ENCODE peak calls at places on chromosome 9, in ten cellular contexts. One of them, this sample, is unnamed.

GRCh38 chr9:136690104-136690840 is 3.0 kb upstream of the AGPAT2 start:
- DNase-seq in IMR-90: no peak
- DNase-seq in Panc1: no peak
- DNase-seq in colonic mucosa: no peak
- DNase-seq in nephron progenitor cell: peak; percentile 4
- DNase-seq in A549: no peak
- DNase-seq in fibroblast of lung: no peak
- DNase-seq in GM23338: no peak
- DNase-seq in mammary epithelial cell: no peak
- DNase-seq in keratinocyte: no peak
- DNase-seq in this sample: no peak

GRCh38 chr9:70392189-70392588 is 22.3 kb downstream of the KLF9 start:
- DNase-seq in colonic mucosa: no peak
- DNase-seq in IMR-90: no peak
- DNase-seq in keratinocyte: no peak
- DNase-seq in fibroblast of lung: no peak
- DNase-seq in mammary epithelial cell: no peak
- DNase-seq in GM23338: no peak
- DNase-seq in nephron progenitor cell: no peak
- DNase-seq in A549: peak; percentile 24
- DNase-seq in Panc1: no peak
- DNase-seq in this sample: no peak

GRCh38 chr9:19788152-19788551 is 685 bp downstream of the SLC24A2 start:
- DNase-seq in IMR-90: no peak
- DNase-seq in mammary epithelial cell: peak; percentile 6
- DNase-seq in colonic mucosa: no peak
- DNase-seq in A549: no peak
- DNase-seq in keratinocyte: no peak
- DNase-seq in fibroblast of lung: no peak
- DNase-seq in GM23338: peak; percentile 92
- DNase-seq in nephron progenitor cell: peak; percentile 65
- DNase-seq in Panc1: no peak
- DNase-seq in this sample: no peak

GRCh38 chr9:87301381-87301780 is 196.3 kb upstream of the DAPK1 start:
- DNase-seq in mammary epithelial cell: no peak
- DNase-seq in nephron progenitor cell: peak; percentile 44
- DNase-seq in fibroblast of lung: no peak
- DNase-seq in Panc1: no peak
- DNase-seq in GM23338: no peak
- DNase-seq in IMR-90: no peak
- DNase-seq in keratinocyte: no peak
- DNase-seq in A549: no peak
- DNase-seq in colonic mucosa: no peak
- DNase-seq in this sample: no peak

GRCh38 chr9:129206921-129207320 is 28.9 kb upstream of the IER5L start:
- DNase-seq in nephron progenitor cell: no peak
- DNase-seq in mammary epithelial cell: no peak
- DNase-seq in keratinocyte: no peak
- DNase-seq in fibroblast of lung: no peak
- DNase-seq in A549: no peak
- DNase-seq in IMR-90: no peak
- DNase-seq in GM23338: no peak
- DNase-seq in colonic mucosa: no peak
- DNase-seq in Panc1: no peak
- DNase-seq in this sample: no peak

GRCh38 chr9:89690334-89690912 is 85.6 kb downstream of the GADD45G start:
- DNase-seq in GM23338: no peak
- DNase-seq in fibroblast of lung: no peak
- DNase-seq in keratinocyte: no peak
- DNase-seq in IMR-90: no peak
- DNase-seq in nephron progenitor cell: no peak
- DNase-seq in mammary epithelial cell: no peak
- DNase-seq in A549: no peak
- DNase-seq in colonic mucosa: no peak
- DNase-seq in Panc1: no peak
- DNase-seq in this sample: no peak

GRCh38 chr9:16331527-16331926 is 538.9 kb downstream of the BNC2 start:
- DNase-seq in IMR-90: no peak
- DNase-seq in A549: no peak
- DNase-seq in keratinocyte: no peak
- DNase-seq in mammary epithelial cell: no peak
- DNase-seq in nephron progenitor cell: no peak
- DNase-seq in fibroblast of lung: no peak
- DNase-seq in colonic mucosa: no peak
- DNase-seq in GM23338: no peak
- DNase-seq in Panc1: no peak
- DNase-seq in this sample: no peak

GRCh38 chr9:32350682-32351081 is 33.8 kb upstream of the ACO1 start:
- DNase-seq in nephron progenitor cell: no peak
- DNase-seq in keratinocyte: no peak
- DNase-seq in colonic mucosa: no peak
- DNase-seq in Panc1: peak; percentile 4
- DNase-seq in fibroblast of lung: peak; percentile 17
- DNase-seq in A549: peak; percentile 42
- DNase-seq in GM23338: peak; percentile 53
- DNase-seq in mammary epithelial cell: peak; percentile 14
- DNase-seq in IMR-90: peak; percentile 17
- DNase-seq in this sample: peak; percentile 15

GRCh38 chr9:6488395-6488794 is 75.4 kb downstream of the UHRF2 start:
- DNase-seq in A549: peak; percentile 29
- DNase-seq in Panc1: no peak
- DNase-seq in mammary epithelial cell: no peak
- DNase-seq in keratinocyte: no peak
- DNase-seq in GM23338: peak; percentile 65
- DNase-seq in colonic mucosa: no peak
- DNase-seq in IMR-90: no peak
- DNase-seq in nephron progenitor cell: no peak
- DNase-seq in fibroblast of lung: no peak
- DNase-seq in this sample: no peak

GRCh38 chr9:88994820-88995180 is 3.5 kb downstream of the S1PR3 start:
- DNase-seq in nephron progenitor cell: no peak
- DNase-seq in keratinocyte: no peak
- DNase-seq in A549: no peak
- DNase-seq in IMR-90: peak; percentile 63
- DNase-seq in GM23338: no peak
- DNase-seq in Panc1: no peak
- DNase-seq in fibroblast of lung: peak; percentile 71
- DNase-seq in colonic mucosa: no peak
- DNase-seq in mammary epithelial cell: no peak
- DNase-seq in this sample: peak; percentile 56

GRCh38 chr9:26650325-26650724 is 242.3 kb downstream of the CAAP1 start:
- DNase-seq in IMR-90: no peak
- DNase-seq in GM23338: no peak
- DNase-seq in keratinocyte: no peak
- DNase-seq in nephron progenitor cell: no peak
- DNase-seq in Panc1: no peak
- DNase-seq in mammary epithelial cell: no peak
- DNase-seq in colonic mucosa: no peak
- DNase-seq in A549: no peak
- DNase-seq in fibroblast of lung: no peak
- DNase-seq in this sample: no peak

GRCh38 chr9:121300283-121301119 is 32.5 kb downstream of the GSN start:
- DNase-seq in fibroblast of lung: no peak
- DNase-seq in A549: no peak
- DNase-seq in Panc1: no peak
- DNase-seq in mammary epithelial cell: no peak
- DNase-seq in colonic mucosa: no peak
- DNase-seq in GM23338: no peak
- DNase-seq in keratinocyte: no peak
- DNase-seq in IMR-90: no peak
- DNase-seq in nephron progenitor cell: no peak
- DNase-seq in this sample: no peak

GRCh38 chr9:129064499-129064908 is 16.4 kb upstream of the DOLPP1 start:
- DNase-seq in A549: no peak
- DNase-seq in fibroblast of lung: no peak
- DNase-seq in GM23338: no peak
- DNase-seq in IMR-90: no peak
- DNase-seq in nephron progenitor cell: no peak
- DNase-seq in keratinocyte: no peak
- DNase-seq in mammary epithelial cell: no peak
- DNase-seq in Panc1: no peak
- DNase-seq in colonic mucosa: no peak
- DNase-seq in this sample: no peak

GRCh38 chr9:105405514-105406131 is 42.2 kb upstream of the FSD1L start:
- DNase-seq in GM23338: no peak
- DNase-seq in keratinocyte: no peak
- DNase-seq in A549: no peak
- DNase-seq in Panc1: no peak
- DNase-seq in IMR-90: peak; percentile 21
- DNase-seq in nephron progenitor cell: no peak
- DNase-seq in fibroblast of lung: peak; percentile 69
- DNase-seq in mammary epithelial cell: peak; percentile 22
- DNase-seq in colonic mucosa: no peak
- DNase-seq in this sample: peak; percentile 37

GRCh38 chr9:100601216-100601615 is 23.3 kb downstream of the CAVIN4 start:
- DNase-seq in fibroblast of lung: peak; percentile 41
- DNase-seq in IMR-90: peak; percentile 55
- DNase-seq in mammary epithelial cell: peak; percentile 49
- DNase-seq in nephron progenitor cell: peak; percentile 54
- DNase-seq in keratinocyte: no peak
- DNase-seq in GM23338: peak; percentile 90
- DNase-seq in colonic mucosa: peak; percentile 64
- DNase-seq in A549: peak; percentile 54
- DNase-seq in Panc1: no peak
- DNase-seq in this sample: peak; percentile 63

GRCh38 chr9:91086657-91087563 is 274.8 kb downstream of the AUH start:
- DNase-seq in fibroblast of lung: no peak
- DNase-seq in nephron progenitor cell: no peak
- DNase-seq in mammary epithelial cell: no peak
- DNase-seq in colonic mucosa: no peak
- DNase-seq in keratinocyte: no peak
- DNase-seq in GM23338: no peak
- DNase-seq in Panc1: no peak
- DNase-seq in A549: no peak
- DNase-seq in IMR-90: no peak
- DNase-seq in this sample: no peak

GRCh38 chr9:2824564-2824963 is 19.3 kb downstream of the PUM3 start:
- DNase-seq in A549: peak; percentile 55
- DNase-seq in nephron progenitor cell: peak; percentile 28
- DNase-seq in Panc1: no peak
- DNase-seq in mammary epithelial cell: no peak
- DNase-seq in fibroblast of lung: peak; percentile 2
- DNase-seq in GM23338: peak; percentile 77
- DNase-seq in colonic mucosa: no peak
- DNase-seq in keratinocyte: no peak
- DNase-seq in IMR-90: no peak
- DNase-seq in this sample: no peak
- TF ChIP-seq CTCF in A549: peak; percentile 50
- TF ChIP-seq CTCF in nephron progenitor cell: peak; percentile 44
- TF ChIP-seq CTCF in Panc1: no peak
- TF ChIP-seq CTCF in mammary epithelial cell: peak; percentile 28
- TF ChIP-seq CTCF in fibroblast of lung: no peak
- TF ChIP-seq CTCF in GM23338: peak; percentile 84
- TF ChIP-seq CTCF in colonic mucosa: no peak
- TF ChIP-seq CTCF in keratinocyte: peak; percentile 65
- TF ChIP-seq CTCF in IMR-90: peak; percentile 11
- TF ChIP-seq CTCF in this sample: peak; percentile 50

DNA sequence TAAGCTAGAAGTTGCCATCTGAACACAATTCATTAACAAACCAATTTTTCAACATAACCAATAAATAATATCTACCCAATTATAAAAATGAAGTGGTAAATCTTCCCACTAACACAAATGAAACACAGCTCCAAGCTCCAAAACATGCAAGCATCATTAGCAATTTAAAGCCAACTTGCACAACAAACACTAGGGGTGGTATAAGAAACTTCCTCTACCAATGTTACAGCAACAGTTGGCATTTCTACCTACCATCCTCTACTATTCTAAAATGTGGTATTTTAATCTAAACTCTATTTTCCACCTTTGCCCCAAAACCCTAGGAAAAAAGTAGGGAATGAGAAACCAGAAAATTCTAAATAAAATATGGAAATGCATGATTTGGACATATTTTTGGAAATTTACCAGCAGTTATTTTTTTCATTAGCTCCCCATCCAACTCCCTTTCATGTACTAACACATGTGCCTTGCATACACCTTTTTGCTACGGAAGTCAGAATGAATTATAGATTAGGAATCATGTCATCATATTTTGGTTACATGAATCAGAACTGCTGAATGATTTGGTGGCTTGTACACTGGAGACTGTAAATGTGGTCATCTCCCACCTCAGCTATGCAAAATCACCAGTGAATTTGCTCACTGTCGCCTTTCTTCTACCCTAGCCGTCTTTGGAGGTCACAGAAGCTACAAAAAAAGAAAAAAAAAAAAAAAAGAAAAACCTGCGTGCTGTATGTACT is 4.1 kb downstream of the NR6A1 start:
- DNase-seq in Panc1: no peak
- DNase-seq in GM23338: peak; percentile 38
- DNase-seq in A549: no peak
- DNase-seq in colonic mucosa: no peak
- DNase-seq in fibroblast of lung: no peak
- DNase-seq in nephron progenitor cell: no peak
- DNase-seq in mammary epithelial cell: no peak
- DNase-seq in keratinocyte: no peak
- DNase-seq in IMR-90: no peak
- DNase-seq in this sample: no peak
- TF ChIP-seq CTCF in Panc1: peak; percentile 30
- TF ChIP-seq CTCF in GM23338: no peak
- TF ChIP-seq CTCF in A549: no peak
- TF ChIP-seq CTCF in colonic mucosa: no peak
- TF ChIP-seq CTCF in fibroblast of lung: no peak
- TF ChIP-seq CTCF in nephron progenitor cell: peak; percentile 20
- TF ChIP-seq CTCF in mammary epithelial cell: peak; percentile 31
- TF ChIP-seq CTCF in keratinocyte: no peak
- TF ChIP-seq CTCF in IMR-90: no peak
- TF ChIP-seq CTCF in this sample: peak; percentile 43

DNA sequence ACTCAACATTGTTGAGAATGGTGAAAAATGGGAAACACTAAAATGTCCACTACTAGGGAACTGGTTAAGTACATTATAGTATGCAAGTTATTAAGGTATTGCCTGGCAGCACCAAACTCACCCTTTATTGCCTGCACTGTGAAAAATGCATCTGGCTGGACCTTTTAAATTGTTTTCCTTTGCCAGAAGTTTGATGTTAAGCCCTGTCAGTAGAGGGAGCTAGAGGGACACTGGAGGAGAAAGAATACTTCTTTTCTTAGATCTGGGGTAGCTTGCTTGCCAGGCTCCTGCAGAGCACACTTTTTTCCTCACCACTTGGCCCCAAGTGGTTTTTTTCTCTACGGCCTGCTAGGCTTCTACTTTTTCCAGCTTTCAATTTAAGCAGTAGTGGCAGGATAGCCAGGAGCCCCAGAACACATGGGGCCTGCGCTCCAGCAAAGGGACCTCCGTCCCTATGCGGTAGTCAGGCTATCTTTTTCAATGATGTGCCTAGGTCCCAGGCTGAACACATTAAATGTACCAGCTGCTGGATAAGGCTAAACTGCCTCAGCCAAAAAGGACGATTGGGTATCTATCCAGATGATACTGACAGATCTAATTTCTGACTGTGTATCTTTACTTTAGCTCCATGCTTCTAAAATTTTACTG is 8.0 kb upstream of the HABP4 start:
- DNase-seq in colonic mucosa: peak; percentile 49
- DNase-seq in mammary epithelial cell: peak; percentile 40
- DNase-seq in GM23338: peak; percentile 87
- DNase-seq in keratinocyte: no peak
- DNase-seq in A549: peak; percentile 56
- DNase-seq in fibroblast of lung: no peak
- DNase-seq in nephron progenitor cell: no peak
- DNase-seq in Panc1: no peak
- DNase-seq in IMR-90: peak; percentile 23
- DNase-seq in this sample: peak; percentile 30
- TF ChIP-seq CTCF in colonic mucosa: peak; percentile 56
- TF ChIP-seq CTCF in mammary epithelial cell: peak; percentile 61
- TF ChIP-seq CTCF in GM23338: peak; percentile 79
- TF ChIP-seq CTCF in keratinocyte: peak; percentile 35
- TF ChIP-seq CTCF in A549: peak; percentile 50
- TF ChIP-seq CTCF in fibroblast of lung: peak; percentile 41
- TF ChIP-seq CTCF in nephron progenitor cell: no peak
- TF ChIP-seq CTCF in Panc1: peak; percentile 73
- TF ChIP-seq CTCF in IMR-90: peak; percentile 44
- TF ChIP-seq CTCF in this sample: peak; percentile 71

GRCh38 chr9:134350416-134350994 is 24.2 kb downstream of the RXRA start:
- DNase-seq in nephron progenitor cell: no peak
- DNase-seq in GM23338: no peak
- DNase-seq in mammary epithelial cell: no peak
- DNase-seq in keratinocyte: no peak
- DNase-seq in fibroblast of lung: no peak
- DNase-seq in A549: no peak
- DNase-seq in colonic mucosa: no peak
- DNase-seq in IMR-90: no peak
- DNase-seq in Panc1: no peak
- DNase-seq in this sample: no peak
- TF ChIP-seq CTCF in nephron progenitor cell: no peak
- TF ChIP-seq CTCF in GM23338: no peak
- TF ChIP-seq CTCF in mammary epithelial cell: no peak
- TF ChIP-seq CTCF in keratinocyte: no peak
- TF ChIP-seq CTCF in fibroblast of lung: no peak
- TF ChIP-seq CTCF in A549: no peak
- TF ChIP-seq CTCF in colonic mucosa: no peak
- TF ChIP-seq CTCF in IMR-90: no peak
- TF ChIP-seq CTCF in Panc1: no peak
- TF ChIP-seq CTCF in this sample: no peak